ENCODE peak calls at places on chromosome 7, in four cellular contexts. One of them, this sample, is unnamed.

GRCh38 chr7:10802011-10802410 is 171.7 kb upstream of the PHF14 start:
- DNase-seq in tibial nerve: no peak
- DNase-seq in thoracic aorta: no peak
- DNase-seq in foreskin keratinocyte: peak; percentile 88
- DNase-seq in this sample: no peak

GRCh38 chr7:45240187-45240776 is 82.7 kb downstream of the RAMP3 start:
- DNase-seq in tibial nerve: no peak
- DNase-seq in thoracic aorta: no peak
- DNase-seq in foreskin keratinocyte: no peak
- DNase-seq in this sample: no peak

GRCh38 chr7:151243411-151244155 is 4.9 kb downstream of the SMARCD3 start:
- DNase-seq in tibial nerve: no peak
- DNase-seq in thoracic aorta: no peak
- DNase-seq in foreskin keratinocyte: no peak
- DNase-seq in this sample: peak; percentile 38

GRCh38 chr7:70856889-70857511 is 274.9 kb upstream of the GALNT17 start:
- DNase-seq in tibial nerve: peak; percentile 58
- DNase-seq in thoracic aorta: no peak
- DNase-seq in foreskin keratinocyte: peak; percentile 46
- DNase-seq in this sample: peak; percentile 64

GRCh38 chr7:157848508-157849340 is 511.9 kb downstream of the DNAJB6 start:
- DNase-seq in tibial nerve: no peak
- DNase-seq in thoracic aorta: no peak
- DNase-seq in foreskin keratinocyte: no peak
- DNase-seq in this sample: no peak

GRCh38 chr7:101126651-101127459 is at the start of gene SERPINE1:
- DNase-seq in tibial nerve: peak; percentile 80
- DNase-seq in thoracic aorta: peak; percentile 97
- DNase-seq in foreskin keratinocyte: peak; percentile 99
- DNase-seq in this sample: peak; percentile 53

GRCh38 chr7:39950473-39951155 is 558 bp downstream of the CDK13 start:
- DNase-seq in tibial nerve: no peak
- DNase-seq in thoracic aorta: no peak
- DNase-seq in foreskin keratinocyte: no peak
- DNase-seq in this sample: peak; percentile 14

GRCh38 chr7:100506356-100506930 is 22.7 kb downstream of the NYAP1 start:
- DNase-seq in tibial nerve: no peak
- DNase-seq in thoracic aorta: no peak
- DNase-seq in foreskin keratinocyte: no peak
- DNase-seq in this sample: no peak

GRCh38 chr7:27182285-27182827 is 2.7 kb downstream of the HOXA11 start:
- DNase-seq in tibial nerve: no peak
- DNase-seq in thoracic aorta: no peak
- DNase-seq in foreskin keratinocyte: no peak
- DNase-seq in this sample: no peak

GRCh38 chr7:92245487-92246362 is at the start of the genes ANKIB1 and KRIT1:
- DNase-seq in tibial nerve: peak; percentile 71
- DNase-seq in thoracic aorta: peak; percentile 54
- DNase-seq in foreskin keratinocyte: peak; percentile 81
- DNase-seq in this sample: peak; percentile 78

GRCh38 chr7:121276276-121276675 is 52.5 kb upstream of the WNT16 start:
- DNase-seq in tibial nerve: no peak
- DNase-seq in thoracic aorta: no peak
- DNase-seq in foreskin keratinocyte: no peak
- DNase-seq in this sample: no peak

GRCh38 chr7:45563804-45564461 is 10.2 kb upstream of the ADCY1 start:
- DNase-seq in tibial nerve: no peak
- DNase-seq in thoracic aorta: no peak
- DNase-seq in foreskin keratinocyte: no peak
- DNase-seq in this sample: no peak

GRCh38 chr7:35418716-35419425 is 165.0 kb upstream of the TBX20 start:
- DNase-seq in tibial nerve: no peak
- DNase-seq in thoracic aorta: no peak
- DNase-seq in foreskin keratinocyte: no peak
- DNase-seq in this sample: no peak

GRCh38 chr7:148590533-148590932 is at the start of gene C7orf33:
- DNase-seq in tibial nerve: no peak
- DNase-seq in thoracic aorta: no peak
- DNase-seq in foreskin keratinocyte: no peak
- DNase-seq in this sample: no peak

GRCh38 chr7:155257482-155258232 is 40.0 kb upstream of the INSIG1 start:
- DNase-seq in tibial nerve: peak; percentile 61
- DNase-seq in thoracic aorta: peak; percentile 35
- DNase-seq in foreskin keratinocyte: no peak
- DNase-seq in this sample: no peak

GRCh38 chr7:57245206-57245605 is 113.0 kb upstream of the ZNF479 start:
- DNase-seq in tibial nerve: no peak
- DNase-seq in thoracic aorta: no peak
- DNase-seq in foreskin keratinocyte: no peak
- DNase-seq in this sample: no peak

GRCh38 chr7:95798401-95798930 is 26.1 kb downstream of the DYNC1I1 start:
- DNase-seq in tibial nerve: no peak
- DNase-seq in thoracic aorta: no peak
- DNase-seq in foreskin keratinocyte: no peak
- DNase-seq in this sample: no peak

GRCh38 chr7:135447783-135448182 is 62.1 kb downstream of the CNOT4 start:
- DNase-seq in tibial nerve: no peak
- DNase-seq in thoracic aorta: no peak
- DNase-seq in foreskin keratinocyte: no peak
- DNase-seq in this sample: no peak

GRCh38 chr7:131335639-131336400 is 8.1 kb downstream of the MKLN1 start:
- DNase-seq in tibial nerve: no peak
- DNase-seq in thoracic aorta: no peak
- DNase-seq in foreskin keratinocyte: no peak
- DNase-seq in this sample: no peak

GRCh38 chr7:12244129-12244528 is 33.0 kb downstream of the TMEM106B start:
- DNase-seq in tibial nerve: no peak
- DNase-seq in thoracic aorta: no peak
- DNase-seq in foreskin keratinocyte: no peak
- DNase-seq in this sample: no peak

GRCh38 chr7:158267737-158268435 is 319.7 kb downstream of the PTPRN2 start:
- DNase-seq in tibial nerve: no peak
- DNase-seq in thoracic aorta: no peak
- DNase-seq in foreskin keratinocyte: no peak
- DNase-seq in this sample: no peak

GRCh38 chr7:16743207-16743606 is 10.3 kb upstream of the TSPAN13 start:
- DNase-seq in tibial nerve: no peak
- DNase-seq in thoracic aorta: no peak
- DNase-seq in foreskin keratinocyte: peak; percentile 26
- DNase-seq in this sample: no peak

GRCh38 chr7:37248396-37248836 is 200.2 kb downstream of the ELMO1 start:
- DNase-seq in tibial nerve: no peak
- DNase-seq in thoracic aorta: no peak
- DNase-seq in foreskin keratinocyte: no peak
- DNase-seq in this sample: no peak

GRCh38 chr7:38833329-38833728 is 75.7 kb downstream of the VPS41 start:
- DNase-seq in tibial nerve: no peak
- DNase-seq in thoracic aorta: no peak
- DNase-seq in foreskin keratinocyte: no peak
- DNase-seq in this sample: no peak

GRCh38 chr7:5222861-5223411 is 32.9 kb downstream of the WIPI2 start:
- DNase-seq in tibial nerve: no peak
- DNase-seq in thoracic aorta: no peak
- DNase-seq in foreskin keratinocyte: no peak
- DNase-seq in this sample: no peak

GRCh38 chr7:75596727-75597614 is 104.9 kb downstream of the SPDYE5 start:
- DNase-seq in tibial nerve: no peak
- DNase-seq in thoracic aorta: no peak
- DNase-seq in foreskin keratinocyte: peak; percentile 46
- DNase-seq in this sample: no peak

GRCh38 chr7:55191926-55192692 is 173.0 kb upstream of the LANCL2 start:
- DNase-seq in tibial nerve: no peak
- DNase-seq in thoracic aorta: no peak
- DNase-seq in foreskin keratinocyte: no peak
- DNase-seq in this sample: no peak

GRCh38 chr7:75658369-75658768 is 80.4 kb downstream of the HIP1 start:
- DNase-seq in tibial nerve: no peak
- DNase-seq in thoracic aorta: no peak
- DNase-seq in foreskin keratinocyte: no peak
- DNase-seq in this sample: no peak

GRCh38 chr7:75870557-75870956 is 8.3 kb upstream of the RHBDD2 start:
- DNase-seq in tibial nerve: no peak
- DNase-seq in thoracic aorta: no peak
- DNase-seq in foreskin keratinocyte: no peak
- DNase-seq in this sample: no peak

GRCh38 chr7:90629306-90629918 is 33.3 kb downstream of the CDK14 start:
- DNase-seq in tibial nerve: no peak
- DNase-seq in thoracic aorta: no peak
- DNase-seq in foreskin keratinocyte: peak; percentile 41
- DNase-seq in this sample: no peak
- TF ChIP-seq CTCF in tibial nerve: peak; percentile 56
- TF ChIP-seq CTCF in thoracic aorta: peak; percentile 48
- TF ChIP-seq CTCF in foreskin keratinocyte: peak; percentile 82
- TF ChIP-seq CTCF in this sample: no peak

GRCh38 chr7:116328161-116328560 is 117.8 kb downstream of the TES start:
- DNase-seq in tibial nerve: no peak
- DNase-seq in thoracic aorta: no peak
- DNase-seq in foreskin keratinocyte: no peak
- DNase-seq in this sample: no peak

GRCh38 chr7:116327751-116328150 is 117.4 kb downstream of the TES start:
- DNase-seq in tibial nerve: no peak
- DNase-seq in thoracic aorta: no peak
- DNase-seq in foreskin keratinocyte: peak; percentile 18
- DNase-seq in this sample: no peak

GRCh38 chr7:116324582-116324981 is 114.2 kb downstream of the TES start:
- DNase-seq in tibial nerve: no peak
- DNase-seq in thoracic aorta: no peak
- DNase-seq in foreskin keratinocyte: no peak
- DNase-seq in this sample: no peak

GRCh38 chr7:116327135-116327534 is 116.8 kb downstream of the TES start:
- DNase-seq in tibial nerve: no peak
- DNase-seq in thoracic aorta: no peak
- DNase-seq in foreskin keratinocyte: no peak
- DNase-seq in this sample: no peak

DNA sequence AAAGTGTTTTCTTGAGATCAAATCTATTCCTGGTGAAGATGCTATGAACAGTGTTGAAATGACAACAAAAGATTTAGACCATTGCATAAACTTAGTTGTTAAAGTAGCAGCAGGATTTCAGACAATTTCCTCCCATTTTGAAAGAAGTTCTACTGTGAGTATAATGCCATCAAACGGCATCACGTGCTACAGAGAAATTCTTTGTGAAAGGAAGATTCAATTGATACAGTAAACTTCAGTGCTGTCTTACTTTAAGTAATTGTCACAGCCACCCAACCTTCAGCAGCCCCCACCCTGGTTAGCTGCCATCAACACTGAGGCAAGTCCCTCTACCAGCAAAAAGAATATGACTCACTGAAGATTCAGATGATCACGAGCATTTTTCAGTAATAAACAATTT is 115.2 kb downstream of the TES start:
- DNase-seq in tibial nerve: no peak
- DNase-seq in thoracic aorta: no peak
- DNase-seq in foreskin keratinocyte: no peak
- DNase-seq in this sample: no peak
- H3K4me1 ChIP-seq in tibial nerve: peaks cover 14% of the 10 kb centered on the region
- H3K4me1 ChIP-seq in thoracic aorta: peaks cover 32% of the 10 kb centered on the region
- H3K4me1 ChIP-seq in foreskin keratinocyte: peaks cover 4% of the 10 kb centered on the region
- H3K4me1 ChIP-seq in this sample: no peaks in the 10 kb centered on the region

GRCh38 chr7:81075150-81075549 is 156.3 kb upstream of the SEMA3C start:
- DNase-seq in tibial nerve: no peak
- DNase-seq in thoracic aorta: no peak
- DNase-seq in foreskin keratinocyte: peak; percentile 99
- DNase-seq in this sample: no peak
- TF ChIP-seq CTCF in tibial nerve: no peak
- TF ChIP-seq CTCF in thoracic aorta: no peak
- TF ChIP-seq CTCF in foreskin keratinocyte: peak; percentile 81
- TF ChIP-seq CTCF in this sample: no peak

GRCh38 chr7:20249924-20250323 is 32.7 kb upstream of the MACC1 start:
- DNase-seq in tibial nerve: no peak
- DNase-seq in thoracic aorta: no peak
- DNase-seq in foreskin keratinocyte: no peak
- DNase-seq in this sample: no peak
- H3K4me1 ChIP-seq in tibial nerve: peaks cover 5% of the 10 kb centered on the region
- H3K4me1 ChIP-seq in thoracic aorta: no peaks in the 10 kb centered on the region
- H3K4me1 ChIP-seq in foreskin keratinocyte: no peaks in the 10 kb centered on the region
- H3K4me1 ChIP-seq in this sample: no peaks in the 10 kb centered on the region

GRCh38 chr7:2760098-2760889 is 72.3 kb downstream of the AMZ1 start:
- DNase-seq in tibial nerve: no peak
- DNase-seq in thoracic aorta: no peak
- DNase-seq in foreskin keratinocyte: peak; percentile 48
- DNase-seq in this sample: no peak
- TF ChIP-seq CTCF in tibial nerve: peak; percentile 30
- TF ChIP-seq CTCF in thoracic aorta: peak; percentile 55
- TF ChIP-seq CTCF in foreskin keratinocyte: peak; percentile 52
- TF ChIP-seq CTCF in this sample: no peak

DNA sequence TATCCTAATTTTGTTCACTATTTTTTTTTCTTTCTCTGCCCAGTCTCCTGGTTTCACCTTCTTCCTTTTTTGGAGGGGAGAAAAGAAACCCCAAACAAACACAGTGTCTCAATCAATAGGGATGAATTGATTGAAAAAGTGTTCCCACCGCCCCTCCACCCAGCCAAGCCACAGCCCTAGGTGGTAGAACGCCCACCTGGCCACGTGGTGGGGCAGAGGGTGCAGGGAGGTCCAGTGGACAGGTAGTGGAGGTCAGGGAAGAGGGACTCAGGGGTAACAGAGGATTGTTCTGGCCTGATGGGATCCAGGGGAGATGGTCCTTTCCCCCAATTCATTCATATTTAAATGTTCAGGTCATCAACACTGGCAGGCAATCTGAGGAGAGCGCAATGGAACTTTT is 1.8 kb downstream of the INHBA start:
- DNase-seq in tibial nerve: no peak
- DNase-seq in thoracic aorta: no peak
- DNase-seq in foreskin keratinocyte: no peak
- DNase-seq in this sample: no peak
- H3K4me1 ChIP-seq in tibial nerve: peaks cover 39% of the 10 kb centered on the region
- H3K4me1 ChIP-seq in thoracic aorta: peaks cover 55% of the 10 kb centered on the region
- H3K4me1 ChIP-seq in foreskin keratinocyte: peaks cover 11% of the 10 kb centered on the region
- H3K4me1 ChIP-seq in this sample: peaks cover 16% of the 10 kb centered on the region

GRCh38 chr7:8305625-8306388 is 43.8 kb upstream of the ICA1 start:
- DNase-seq in tibial nerve: no peak
- DNase-seq in thoracic aorta: no peak
- DNase-seq in foreskin keratinocyte: no peak
- DNase-seq in this sample: no peak

GRCh38 chr7:8305104-8305503 is 43.1 kb upstream of the ICA1 start:
- DNase-seq in tibial nerve: no peak
- DNase-seq in thoracic aorta: no peak
- DNase-seq in foreskin keratinocyte: no peak
- DNase-seq in this sample: no peak

DNA sequence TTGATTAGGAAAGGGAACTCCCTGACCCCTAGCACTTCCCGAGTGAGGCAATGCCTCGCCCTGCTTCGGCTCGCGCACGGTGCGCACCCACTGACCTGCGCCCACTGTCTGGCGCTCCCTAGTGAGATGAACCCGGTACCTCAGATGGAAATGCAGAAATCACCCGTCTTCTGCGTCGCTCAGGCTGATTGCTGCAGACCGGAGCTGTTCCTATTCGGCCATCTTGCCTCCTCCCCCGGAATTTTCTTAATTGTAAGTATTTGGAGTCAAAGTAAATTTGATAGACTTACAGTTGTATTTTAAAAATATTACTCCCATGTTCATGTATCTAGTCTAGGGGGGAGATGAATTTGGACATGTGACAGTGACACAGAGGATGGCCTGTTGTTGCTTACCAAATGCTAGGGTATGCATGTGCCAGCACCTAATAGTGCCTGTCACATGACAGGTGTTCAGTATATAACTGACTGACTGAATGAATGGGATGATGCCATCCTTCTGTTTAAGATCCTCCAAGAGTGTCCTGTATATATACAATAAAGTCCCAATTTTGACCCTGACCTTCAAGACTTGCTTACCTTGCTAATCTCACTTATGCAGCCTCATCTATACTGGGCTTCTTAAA is 42.0 kb upstream of the ICA1 start:
- DNase-seq in tibial nerve: no peak
- DNase-seq in thoracic aorta: no peak
- DNase-seq in foreskin keratinocyte: no peak
- DNase-seq in this sample: no peak
- TF ChIP-seq CTCF in tibial nerve: no peak
- TF ChIP-seq CTCF in thoracic aorta: no peak
- TF ChIP-seq CTCF in foreskin keratinocyte: no peak
- TF ChIP-seq CTCF in this sample: no peak